ENCODE peak calls at places on chromosome 20, in five cellular contexts. L is K562, S is WTC11, E is HepG2, F is GM12878. O is an unnamed sample.

GRCh38 chr20:35461620-35462019 is 6.2 kb downstream of the CEP250 start:
- DNase-seq in S (no peak), L (no peak), E (no peak), F (no peak), O (no peak)

GRCh38 chr20:32325706-32326506 is 32.2 kb upstream of the ASXL1 start:
- DNase-seq in S (no peak), F (no peak), E (peak), L (no peak), O (no peak)

GRCh38 chr20:8073024-8073832 is 53.7 kb upstream of the TMX4 start:
- DNase-seq in E (peak), S (no peak), F (no peak), L (no peak), O (no peak)

GRCh38 chr20:45780159-45780558 is 11.5 kb downstream of the WFDC3 start:
- DNase-seq in S (no peak), L (no peak), F (no peak), E (no peak), O (no peak)

GRCh38 chr20:48405909-48406308 is 421.9 kb downstream of the PREX1 start:
- DNase-seq in L (peak), S (peak), F (no peak), E (peak), O (no peak)

GRCh38 chr20:45828589-45828988 is 1.5 kb upstream of the TNNC2 start:
- DNase-seq in F (no peak), S (no peak), L (no peak), E (no peak), O (no peak)

GRCh38 chr20:49717693-49718092 is 4.0 kb upstream of the B4GALT5 start:
- DNase-seq in E (peak), F (no peak), S (no peak), L (no peak), O (no peak)

GRCh38 chr20:433300-433975 is 25.3 kb downstream of the RBCK1 start:
- DNase-seq in F (peak), E (no peak), S (no peak), L (no peak), O (no peak)

DNA sequence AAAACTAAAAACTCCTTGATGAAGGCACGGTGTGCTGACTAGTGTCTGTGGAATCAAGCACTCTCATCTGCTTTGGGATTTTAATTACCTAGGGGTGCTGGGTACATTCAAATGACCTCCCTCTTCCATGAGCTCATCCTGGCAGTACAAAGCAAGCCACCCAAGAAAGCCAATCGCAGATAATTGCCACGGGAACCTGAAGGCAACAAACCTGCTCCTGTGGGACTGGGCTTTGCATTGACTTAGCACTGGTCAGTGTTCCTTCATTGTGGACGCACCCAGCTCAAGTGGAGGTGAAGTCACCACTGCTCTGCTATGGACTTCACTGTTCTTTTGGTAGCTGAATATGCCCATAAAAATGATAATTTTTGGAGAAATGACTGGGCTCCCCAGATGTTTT is 261.5 kb upstream of the FERMT1 start:
- DNase-seq in S (no peak), F (no peak), L (no peak), E (no peak), O (no peak)
- TF ChIP-seq ATF2 in S (no peak), F (no peak), L (no peak), E (no peak), O (no peak)

DNA sequence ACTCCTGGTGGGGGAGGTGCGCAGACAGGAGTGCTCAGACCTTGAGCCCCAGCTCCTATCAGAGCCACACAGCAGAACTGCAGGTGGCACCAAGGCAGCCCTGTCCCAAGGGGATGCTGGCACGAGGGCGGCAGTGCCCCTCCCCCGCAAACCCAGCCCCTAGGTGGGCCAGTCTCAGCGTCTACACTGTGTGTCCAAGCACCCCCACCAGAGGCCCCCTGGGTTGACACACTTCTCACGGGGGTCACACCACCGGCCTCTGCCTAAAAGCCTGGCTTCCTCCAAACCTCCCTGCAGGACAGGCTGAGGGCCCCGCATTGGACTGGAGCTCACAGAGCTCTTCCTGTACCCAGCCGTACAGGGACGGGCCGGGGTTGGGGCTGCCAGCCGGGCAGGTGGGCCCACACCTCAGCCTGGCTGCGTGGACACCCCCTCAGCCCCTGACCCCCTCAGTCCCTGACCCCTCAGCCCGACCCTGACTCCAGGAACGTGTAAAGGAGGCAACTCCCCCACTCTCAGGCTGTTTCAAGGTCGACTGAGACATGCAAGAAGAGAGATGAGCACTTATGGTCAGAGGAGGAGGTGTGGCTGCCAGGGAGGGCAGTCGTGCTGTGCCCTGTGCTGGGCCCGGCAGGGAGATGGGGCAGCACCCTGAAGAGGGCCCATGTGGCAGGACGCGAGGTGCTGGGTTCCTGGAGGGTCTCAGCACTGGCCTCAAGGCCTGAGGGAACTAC is 8.2 kb downstream of the SLC2A4RG start:
- DNase-seq in L (no peak), S (no peak), F (no peak), E (no peak), O (no peak)
- TF ChIP-seq CTCF in L (no peak), S (no peak), F (no peak), E (peak), O (no peak)

DNA sequence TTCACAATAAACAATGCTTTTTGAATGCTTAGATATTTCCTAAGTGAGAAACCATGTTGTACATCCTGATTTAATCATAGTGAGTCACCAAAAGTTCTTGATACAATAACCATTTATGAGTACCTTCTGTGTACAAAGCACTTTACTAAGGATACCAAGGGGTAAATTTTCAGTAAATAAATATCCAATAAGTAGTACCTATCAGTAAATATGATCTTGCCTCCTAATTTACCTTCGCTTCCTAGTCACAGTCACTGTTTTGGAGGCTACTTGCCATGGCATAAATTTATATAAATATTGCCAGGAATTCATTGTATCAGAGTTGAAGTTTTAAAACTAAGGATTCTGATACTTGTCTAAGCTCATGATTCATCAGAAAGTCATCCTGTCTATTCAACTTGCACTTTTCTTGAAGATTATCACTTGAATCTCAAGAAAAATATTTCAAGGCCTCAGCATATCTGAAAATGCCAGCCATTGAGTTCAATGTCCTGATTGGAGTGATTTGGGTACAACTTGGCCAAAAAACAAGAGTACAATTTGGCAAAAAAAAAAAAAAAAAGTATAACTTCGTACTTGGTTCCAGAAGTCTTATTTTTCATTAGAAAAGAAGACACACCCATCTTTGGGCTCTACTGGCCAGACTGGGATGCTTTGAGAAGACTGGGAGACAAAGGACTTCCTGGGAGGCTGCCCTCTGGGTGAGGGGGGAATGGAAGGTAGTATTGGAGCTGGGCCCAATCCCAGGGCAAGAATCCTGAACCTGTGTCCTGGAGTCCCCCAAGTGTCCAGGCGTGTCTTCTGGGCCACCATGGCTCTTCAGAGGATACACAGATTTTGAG is 32.8 kb downstream of the RAB22A start:
- DNase-seq in S (no peak), F (no peak), E (no peak), L (no peak), O (no peak)
- TF ChIP-seq USF2 in S (no peak), F (no peak), E (no peak), L (no peak), O (no peak)

GRCh38 chr20:38355161-38356012 is 9.1 kb downstream of the LBP start:
- DNase-seq in L (no peak), F (no peak), S (peak), E (no peak), O (no peak)

GRCh38 chr20:38354227-38354626 is 7.9 kb downstream of the LBP start:
- DNase-seq in E (no peak), S (no peak), L (no peak), F (no peak), O (no peak)

GRCh38 chr20:38349856-38350255 is 3.6 kb downstream of the LBP start:
- DNase-seq in L (no peak), F (no peak), E (no peak), S (no peak), O (no peak)

GRCh38 chr20:38350879-38351775 is 4.8 kb downstream of the LBP start:
- DNase-seq in E (no peak), L (no peak), F (no peak), S (no peak), O (no peak)

GRCh38 chr20:38353298-38353697 is 7.0 kb downstream of the LBP start:
- DNase-seq in F (no peak), S (no peak), L (no peak), E (no peak), O (no peak)
- TF ChIP-seq ATF2 in F (no peak), S (no peak), L (no peak), E (no peak), O (no peak)